ENCODE peak calls at places on chromosomes 5 and 9, in five cellular contexts. I is K562, Y is HepG2, R is IMR-90, Z is H1. T is an unnamed sample.

GRCh38 chr5:121667292-121667691 is 184.4 kb upstream of the FTMT start:
- DNase-seq in I (peak; percentile 20), Y (no peak), R (no peak), Z (no peak), T (no peak)

GRCh38 chr9:73137286-73137899 is 14.3 kb upstream of the ANXA1 start:
- DNase-seq in I (no peak), Y (no peak), R (no peak), Z (no peak), T (no peak)

GRCh38 chr9:100087218-100087617 is 11.6 kb downstream of the ERP44 start:
- DNase-seq in I (no peak), Y (no peak), R (peak; percentile 65), Z (no peak), T (no peak)

GRCh38 chr5:122341087-122341486 is 29.1 kb downstream of the SNCAIP start:
- DNase-seq in I (no peak), Y (no peak), R (peak; percentile 45), Z (no peak), T (no peak)

GRCh38 chr5:35198096-35198495 is 32.2 kb downstream of the PRLR start:
- DNase-seq in I (no peak), Y (peak; percentile 24), R (peak; percentile 37), Z (no peak), T (no peak)

GRCh38 chr5:60026174-60026573 is 132.6 kb upstream of the PDE4D start:
- DNase-seq in I (no peak), Y (no peak), R (peak; percentile 0), Z (no peak), T (peak; percentile 1)

GRCh38 chr5:120848883-120849282 is 384.8 kb downstream of the PRR16 start:
- DNase-seq in I (no peak), Y (no peak), R (no peak), Z (no peak), T (no peak)

GRCh38 chr9:89471390-89471789 is 26.5 kb downstream of the SEMA4D start:
- DNase-seq in I (no peak), Y (no peak), R (no peak), Z (no peak), T (no peak)

GRCh38 chr9:93264338-93265125 is 80.6 kb downstream of the WNK2 start:
- DNase-seq in I (no peak), Y (no peak), R (no peak), Z (no peak), T (no peak)

GRCh38 chr5:30574761-30575160 is 618.7 kb upstream of the CDH6 start:
- DNase-seq in I (no peak), Y (no peak), R (peak; percentile 4), Z (no peak), T (no peak)

GRCh38 chr5:114223866-114224265 is 138.0 kb upstream of the KCNN2 start:
- DNase-seq in I (peak; percentile 12), Y (peak; percentile 21), R (no peak), Z (no peak), T (peak; percentile 5)

GRCh38 chr9:26670052-26670640 is 222.5 kb downstream of the CAAP1 start:
- DNase-seq in I (no peak), Y (no peak), R (no peak), Z (no peak), T (no peak)

GRCh38 chr9:26667882-26668281 is 224.7 kb downstream of the CAAP1 start:
- DNase-seq in I (no peak), Y (no peak), R (no peak), Z (no peak), T (no peak)

GRCh38 chr9:26673276-26673675 is 219.3 kb downstream of the CAAP1 start:
- DNase-seq in I (no peak), Y (no peak), R (no peak), Z (no peak), T (no peak)

GRCh38 chr9:26665676-26666075 is 226.9 kb downstream of the CAAP1 start:
- DNase-seq in I (no peak), Y (no peak), R (no peak), Z (no peak), T (no peak)

GRCh38 chr9:26669641-26670040 is 223.0 kb downstream of the CAAP1 start:
- DNase-seq in I (no peak), Y (no peak), R (no peak), Z (no peak), T (no peak)
- TF ChIP-seq MAFK in I (no peak), Y (no peak), R (no peak), Z (no peak), T (no peak)

GRCh38 chr9:127360829-127361228 is 36.1 kb upstream of the SLC2A8 start:
- DNase-seq in I (peak; percentile 58), Y (peak; percentile 68), R (peak; percentile 20), Z (no peak), T (peak; percentile 40)
- TF ChIP-seq MAFK in I (no peak), Y (no peak), R (no peak), Z (no peak), T (no peak)

GRCh38 chr9:133711428-133712220 is 26.5 kb downstream of the SARDH start:
- DNase-seq in I (no peak), Y (no peak), R (peak; percentile 85), Z (no peak), T (no peak)

GRCh38 chr9:133708770-133709611 is 29.2 kb downstream of the SARDH start:
- DNase-seq in I (no peak), Y (no peak), R (no peak), Z (no peak), T (no peak)

GRCh38 chr9:133712221-133713100 is 25.7 kb downstream of the SARDH start:
- DNase-seq in I (no peak), Y (no peak), R (no peak), Z (no peak), T (no peak)

GRCh38 chr9:133709716-133710571 is 28.2 kb downstream of the SARDH start:
- DNase-seq in I (no peak), Y (no peak), R (no peak), Z (no peak), T (no peak)

GRCh38 chr9:133710661-133711427 is 27.3 kb downstream of the SARDH start:
- DNase-seq in I (no peak), Y (no peak), R (no peak), Z (no peak), T (no peak)
- TF ChIP-seq MAFK in I (no peak), Y (no peak), R (no peak), Z (no peak), T (no peak)

GRCh38 chr5:3844266-3844665 is 248.6 kb downstream of the IRX1 start:
- DNase-seq in I (no peak), Y (no peak), R (no peak), Z (no peak), T (no peak)
- TF ChIP-seq MAFK in I (no peak), Y (no peak), R (no peak), Z (no peak), T (no peak)

GRCh38 chr5:15980835-15981234 is 198.8 kb downstream of the MARCHF11 start:
- DNase-seq in I (no peak), Y (no peak), R (no peak), Z (no peak), T (no peak)

GRCh38 chr5:15977851-15978250 is 201.7 kb downstream of the MARCHF11 start:
- DNase-seq in I (no peak), Y (no peak), R (no peak), Z (no peak), T (no peak)

DNA sequence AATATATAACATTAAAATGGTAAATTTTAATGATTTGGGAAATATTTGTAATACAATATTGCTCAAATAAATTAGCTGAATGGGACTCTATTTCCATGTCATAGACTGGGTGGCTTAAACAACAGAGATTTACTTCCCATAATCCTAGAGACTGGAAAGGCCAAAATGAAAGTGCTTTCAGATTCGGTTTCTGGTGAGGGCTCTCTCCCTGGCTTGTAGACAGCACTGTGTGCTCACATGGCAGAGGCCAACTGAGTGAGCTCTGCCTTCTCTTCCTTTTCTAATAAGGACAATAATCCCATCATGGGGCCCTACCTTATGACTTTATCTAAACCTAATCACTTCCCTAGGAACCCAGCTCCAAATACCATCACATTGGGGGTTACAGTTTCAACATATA is 196.2 kb downstream of the MARCHF11 start:
- DNase-seq in I (no peak), Y (no peak), R (no peak), Z (no peak), T (no peak)
- TF ChIP-seq MAFK in I (no peak), Y (no peak), R (no peak), Z (no peak), T (no peak)